ENCODE peak calls at places on chromosomes 4 and X, in five cellular contexts. M is GM23338, A is psoas muscle, Z is fibroblast of lung, N is hepatocyte. H is an unnamed sample.
A peak's percentile ranks its signal among the peaks of the same experiment; 100 is the strongest.

GRCh38 chr4:150367326-150367725 is 214.6 kb upstream of the MAB21L2 start:
- DNase-seq in M (peak; percentile 78), A (no peak), Z (no peak), N (no peak), H (no peak)

GRCh38 chr4:85496146-85496849 is 21.3 kb downstream of the ARHGAP24 start:
- DNase-seq in M (no peak), A (no peak), Z (no peak), N (no peak), H (no peak)

GRCh38 chr4:182307746-182308145 is 64.5 kb downstream of the TENM3 start:
- DNase-seq in M (no peak), A (no peak), Z (peak; percentile 90), N (peak; percentile 44), H (peak; percentile 98)

GRCh38 chr4:53119685-53120084 is 246.2 kb downstream of the SCFD2 start:
- DNase-seq in M (peak; percentile 63), A (no peak), Z (peak; percentile 44), N (peak; percentile 68), H (peak; percentile 62)

GRCh38 chr4:143626134-143626859 is 74.2 kb downstream of the FREM3 start:
- DNase-seq in M (no peak), A (peak; percentile 37), Z (peak; percentile 83), N (peak; percentile 8), H (peak; percentile 33)

GRCh38 chr4:53026233-53026632 is 164.1 kb downstream of the RASL11B start:
- DNase-seq in M (no peak), A (no peak), Z (no peak), N (no peak), H (no peak)

GRCh38 chr4:3041192-3042142 is 32.9 kb downstream of the HTT-AS start:
- DNase-seq in M (peak; percentile 51), A (peak; percentile 86), Z (peak; percentile 39), N (no peak), H (no peak)

GRCh38 chrX:106901341-106901740 is 1.8 kb downstream of the RIPPLY1 start:
- DNase-seq in M (no peak), A (no peak), Z (no peak), N (no peak), H (no peak)

GRCh38 chr4:40908702-40909362 is 159.1 kb downstream of the NSUN7 start:
- DNase-seq in M (peak; percentile 95), A (peak; percentile 59), Z (peak; percentile 77), N (peak; percentile 82), H (no peak)

GRCh38 chr4:47641755-47642154 is 156.7 kb downstream of the ATP10D start:
- DNase-seq in M (no peak), A (no peak), Z (no peak), N (no peak), H (peak; percentile 64)

GRCh38 chr4:138405934-138406567 is 163.9 kb upstream of the SLC7A11 start:
- DNase-seq in M (no peak), A (no peak), Z (peak; percentile 68), N (no peak), H (peak; percentile 43)

GRCh38 chrX:48540015-48540350 is 469 bp downstream of the TBC1D25 start:
- DNase-seq in M (no peak), A (no peak), Z (peak; percentile 28), N (peak; percentile 70), H (no peak)

GRCh38 chr4:159446266-159446976 is 343.5 kb downstream of the RAPGEF2 start:
- DNase-seq in M (peak; percentile 84), A (no peak), Z (peak; percentile 84), N (peak; percentile 86), H (peak; percentile 54)

GRCh38 chr4:145179201-145179860 is 1.1 kb downstream of the OTUD4 start:
- DNase-seq in M (peak; percentile 48), A (peak; percentile 76), Z (peak; percentile 53), N (peak; percentile 86), H (no peak)

GRCh38 chrX:77070108-77070918 is 376.9 kb upstream of the FGF16 start:
- DNase-seq in M (no peak), A (no peak), Z (no peak), N (no peak), H (no peak)

GRCh38 chr4:142581891-142582290 is 264.2 kb downstream of the INPP4B start:
- DNase-seq in M (no peak), A (no peak), Z (no peak), N (no peak), H (no peak)

GRCh38 chrX:102957751-102958150 is 20.7 kb downstream of the RAB40AL start:
- DNase-seq in M (no peak), A (no peak), Z (peak; percentile 23), N (no peak), H (no peak)

GRCh38 chr4:41539711-41540110 is 1.8 kb downstream of the LIMCH1 start:
- DNase-seq in M (no peak), A (no peak), Z (no peak), N (no peak), H (no peak)

GRCh38 chr4:26568446-26568994 is 15.4 kb upstream of the TBC1D19 start:
- DNase-seq in M (no peak), A (no peak), Z (peak; percentile 93), N (no peak), H (peak; percentile 76)

GRCh38 chr4:158826057-158826456 is 57.2 kb downstream of the FNIP2 start:
- DNase-seq in M (no peak), A (no peak), Z (no peak), N (no peak), H (no peak)

GRCh38 chrX:31435592-31435991 is 363.8 kb upstream of the FTHL17 start:
- DNase-seq in M (peak; percentile 86), A (no peak), Z (peak; percentile 17), N (peak; percentile 46), H (no peak)

GRCh38 chr4:111945014-111945413 is 200.2 kb upstream of the FAM241A start:
- DNase-seq in M (peak; percentile 34), A (no peak), Z (no peak), N (peak; percentile 16), H (no peak)

GRCh38 chr4:119284876-119285611 is 36.9 kb downstream of the FABP2 start:
- DNase-seq in M (no peak), A (no peak), Z (peak; percentile 52), N (peak; percentile 11), H (no peak)

GRCh38 chrX:77160301-77160700 is 286.9 kb upstream of the FGF16 start:
- DNase-seq in M (peak; percentile 49), A (no peak), Z (no peak), N (no peak), H (no peak)

GRCh38 chr4:73423184-73423583 is 12.8 kb upstream of the AFP start:
- DNase-seq in M (no peak), A (no peak), Z (no peak), N (no peak), H (no peak)

GRCh38 chrX:108165349-108166111 is 74.0 kb downstream of the ATG4A start:
- DNase-seq in M (peak; percentile 66), A (no peak), Z (peak; percentile 66), N (peak; percentile 52), H (no peak)

GRCh38 chr4:111988514-111988913 is 156.7 kb upstream of the FAM241A start:
- DNase-seq in M (no peak), A (no peak), Z (no peak), N (no peak), H (no peak)

GRCh38 chrX:153646620-153647373 is at the start of gene DUSP9:
- DNase-seq in M (peak; percentile 66), A (no peak), Z (no peak), N (peak; percentile 72), H (no peak)

GRCh38 chrX:149314031-149314430 is 191.1 kb downstream of the IDS start:
- DNase-seq in M (no peak), A (no peak), Z (peak; percentile 5), N (no peak), H (peak; percentile 73)

GRCh38 chr4:173505924-173506779 is 23.9 kb downstream of the HAND2 start:
- DNase-seq in M (peak; percentile 90), A (no peak), Z (peak; percentile 67), N (peak; percentile 61), H (no peak)
- H3K4me3 ChIP-seq in M (peak overlapping the region; percentile 50), A (peak overlapping the region; percentile 1), Z (no peak overlapping the region), N (peak overlapping the region; percentile 14), H (no peak overlapping the region)

DNA sequence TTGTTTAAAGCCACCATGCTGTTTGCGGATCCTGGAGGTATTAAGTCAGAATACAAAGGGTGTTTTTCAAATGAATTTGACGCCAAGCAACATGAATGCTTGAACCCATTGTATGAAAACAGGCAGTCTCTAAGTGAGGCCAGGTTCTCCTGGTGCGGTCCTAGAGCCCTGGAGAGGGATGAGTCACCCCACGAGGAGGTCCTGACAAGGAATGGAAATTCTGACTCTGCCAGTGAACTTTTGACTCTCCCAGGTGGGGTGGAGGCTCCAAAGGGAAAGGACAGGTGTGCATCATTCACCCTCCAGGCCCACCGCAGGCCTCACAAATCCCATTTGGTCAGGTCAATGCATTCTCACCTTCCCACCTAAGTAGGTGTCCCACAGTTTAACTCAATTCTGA is 1.5 kb downstream of the TRIM2 start:
- DNase-seq in M (peak; percentile 64), A (no peak), Z (no peak), N (peak; percentile 92), H (no peak)
- H3K4me3 ChIP-seq in M (peak overlapping the region; percentile 64), A (no peak overlapping the region), Z (no peak overlapping the region), N (peak overlapping the region; percentile 25), H (no peak overlapping the region)

DNA sequence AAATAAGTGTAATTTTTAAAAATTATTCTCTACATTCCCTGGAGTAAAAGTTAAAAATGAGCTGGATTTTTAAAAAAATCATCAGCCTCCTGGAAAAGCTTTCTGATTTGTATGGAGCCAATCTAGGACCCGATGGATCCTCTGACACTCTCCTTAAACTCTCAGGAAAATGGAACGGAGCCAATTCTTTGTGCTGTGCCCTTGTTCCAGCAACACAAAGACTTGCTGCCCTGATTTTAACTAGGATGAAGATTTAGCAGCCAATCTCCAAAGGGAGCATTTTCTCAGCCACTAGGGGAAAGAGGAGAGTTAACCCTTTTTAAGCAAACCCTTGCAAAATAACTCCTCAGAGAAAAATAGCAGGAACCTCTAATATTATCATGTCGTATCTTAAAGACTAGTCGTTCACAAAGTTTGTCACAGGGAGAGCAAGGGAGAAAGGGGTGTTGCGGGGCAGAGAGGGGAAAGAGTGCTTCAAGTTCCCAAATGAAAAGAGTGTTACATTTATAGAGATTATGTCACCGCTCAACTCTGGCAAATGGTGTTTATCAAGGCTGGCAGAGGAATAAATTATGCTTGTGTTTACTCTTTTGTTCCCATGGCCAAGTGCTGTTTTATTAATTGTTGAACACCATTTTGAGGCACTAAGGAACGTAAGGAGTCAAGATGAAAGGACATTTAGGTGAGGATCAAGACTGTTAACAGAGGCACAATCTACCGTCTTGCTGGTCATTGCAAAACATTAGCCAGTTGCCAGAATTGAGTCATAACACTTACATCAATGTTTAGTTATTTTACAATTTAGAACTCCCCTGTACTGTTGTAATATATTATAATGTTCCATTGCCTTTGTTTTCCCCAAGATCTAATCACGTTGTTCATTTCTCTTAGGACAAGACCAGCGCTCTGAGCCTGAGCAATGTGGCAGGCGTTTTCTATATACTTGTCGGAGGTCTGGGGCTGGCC is 250.7 kb downstream of the THOC2 start:
- DNase-seq in M (peak; percentile 35), A (no peak), Z (peak; percentile 54), N (no peak), H (peak; percentile 29)
- H3K4me3 ChIP-seq in M (no peak overlapping the region), A (no peak overlapping the region), Z (no peak overlapping the region), N (no peak overlapping the region), H (no peak overlapping the region)

DNA sequence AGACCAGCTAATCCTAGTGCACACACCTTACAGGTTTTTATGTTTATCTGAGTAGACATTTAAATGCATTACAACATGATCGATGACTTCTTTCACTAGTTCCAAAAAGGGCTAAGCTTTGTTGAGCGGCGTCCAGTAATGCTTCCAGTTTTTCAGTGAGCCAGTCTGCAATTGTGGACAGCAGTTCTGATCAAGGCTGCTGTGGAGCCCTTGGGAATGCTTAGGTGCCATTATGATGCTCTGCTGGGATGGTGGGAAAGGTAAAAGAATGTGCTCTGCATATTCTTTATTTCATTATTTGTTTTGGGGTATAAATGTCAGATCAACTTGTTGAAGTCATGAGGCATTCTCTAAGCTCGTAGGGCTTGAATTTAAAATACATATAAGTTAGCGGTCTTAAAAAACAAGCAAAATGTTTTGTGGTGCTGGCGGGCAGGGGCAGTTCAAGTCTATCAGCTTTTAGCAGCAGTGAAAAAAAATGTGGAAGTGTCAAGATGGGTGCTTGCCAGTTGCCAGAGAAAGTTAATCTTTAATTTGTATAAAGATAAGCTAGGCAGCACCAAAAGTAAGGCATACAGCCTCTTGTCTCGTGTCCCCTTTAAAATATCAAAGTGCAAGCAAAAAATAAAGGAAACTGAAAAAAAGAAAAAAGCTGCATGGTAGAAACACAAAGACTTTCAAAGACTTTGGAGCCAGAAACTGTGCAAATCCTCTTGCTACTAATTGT is 5.8 kb downstream of the MID1IP1 start:
- DNase-seq in M (peak; percentile 10), A (no peak), Z (no peak), N (peak; percentile 28), H (no peak)
- H3K4me3 ChIP-seq in M (peak overlapping the region; percentile 72), A (peak overlapping the region; percentile 69), Z (peak overlapping the region; percentile 74), N (peak overlapping the region; percentile 64), H (peak overlapping the region; percentile 67)

H was measured in skeletal muscle cell.